ENCODE peak calls at places on chromosomes 5 and 9, in eight cellular contexts. G is stomach, V is transverse colon, U is A549, T is ovary, K is upper lobe of left lung, R is HepG2, M is GM12878. W is an unnamed sample. For H3K9me3 and H3K4me1, the result is how much of the 10 kb centered on the place peaks cover.

GRCh38 chr9:14271078-14271673 is 42.8 kb downstream of the NFIB start:
- DNase-seq in G (peak), V (peak), U (peak), T (peak), K (no peak), R (peak), M (no peak), W (peak)

GRCh38 chr5:10289353-10289752 is 18.3 kb downstream of the CMBL start:
- DNase-seq in G (peak), V (peak), U (no peak), T (no peak), K (no peak), R (no peak), M (no peak), W (no peak)

GRCh38 chr5:62550103-62550502 is 28.5 kb upstream of the LRRC70 start:
- DNase-seq in G (no peak), V (no peak), U (no peak), T (no peak), K (no peak), R (no peak), M (no peak), W (no peak)

GRCh38 chr5:97043511-97043910 is 98.9 kb downstream of the LIX1 start:
- DNase-seq in G (no peak), V (no peak), U (no peak), T (no peak), K (no peak), R (no peak), M (no peak), W (no peak)

GRCh38 chr9:127942152-127943010 is 4.7 kb upstream of the DPM2 start:
- DNase-seq in G (peak), V (peak), U (peak), T (peak), K (peak), R (peak), M (no peak), W (peak)

GRCh38 chr9:109346904-109347303 is 26.0 kb upstream of the EPB41L4B start:
- DNase-seq in G (no peak), V (no peak), U (no peak), T (no peak), K (no peak), R (no peak), M (no peak), W (no peak)

GRCh38 chr9:26955222-26955903 is 849 bp upstream of the IFT74 start:
- DNase-seq in G (no peak), V (peak), U (no peak), T (no peak), K (no peak), R (no peak), M (no peak), W (no peak)

GRCh38 chr9:82645591-82645990 is 417.4 kb downstream of the RASEF start:
- DNase-seq in G (no peak), V (no peak), U (no peak), T (no peak), K (no peak), R (no peak), M (no peak), W (no peak)

GRCh38 chr5:13831236-13831810 is 113.2 kb downstream of the DNAH5 start:
- DNase-seq in G (no peak), V (no peak), U (no peak), T (no peak), K (no peak), R (no peak), M (no peak), W (no peak)

GRCh38 chr9:96327694-96328352 is 25.8 kb upstream of the HSD17B3 start:
- DNase-seq in G (peak), V (peak), U (peak), T (peak), K (no peak), R (peak), M (peak), W (no peak)

GRCh38 chr5:134140530-134141201 is 26.2 kb downstream of the TCF7 start:
- DNase-seq in G (peak), V (peak), U (peak), T (peak), K (no peak), R (peak), M (no peak), W (no peak)

GRCh38 chr5:38807570-38808461 is 38.0 kb upstream of the OSMR start:
- DNase-seq in G (no peak), V (no peak), U (peak), T (no peak), K (no peak), R (no peak), M (no peak), W (no peak)

GRCh38 chr9:14437336-14438231 is 123.6 kb upstream of the NFIB start:
- DNase-seq in G (no peak), V (no peak), U (no peak), T (peak), K (no peak), R (no peak), M (no peak), W (no peak)

GRCh38 chr9:77876091-77876490 is 155.5 kb downstream of the GNAQ start:
- DNase-seq in G (no peak), V (no peak), U (no peak), T (peak), K (no peak), R (no peak), M (no peak), W (no peak)

GRCh38 chr5:90558344-90559192 is at the start of gene ADGRV1:
- DNase-seq in G (peak), V (peak), U (peak), T (peak), K (peak), R (peak), M (no peak), W (peak)

GRCh38 chr5:109394806-109395205 is 15.0 kb downstream of the PJA2 start:
- DNase-seq in G (no peak), V (no peak), U (no peak), T (no peak), K (no peak), R (no peak), M (no peak), W (no peak)

GRCh38 chr5:14342306-14342705 is 199.2 kb downstream of the TRIO start:
- DNase-seq in G (peak), V (no peak), U (no peak), T (no peak), K (no peak), R (no peak), M (no peak), W (no peak)

GRCh38 chr5:5006548-5006947 is 133.6 kb upstream of the ADAMTS16 start:
- DNase-seq in G (no peak), V (no peak), U (no peak), T (no peak), K (no peak), R (no peak), M (no peak), W (no peak)
- TF ChIP-seq EP300 in G (no peak), V (no peak), U (no peak), T (no peak), K (no peak), R (no peak), M (no peak), W (no peak)

GRCh38 chr5:158565017-158565789 is 534.5 kb downstream of the EBF1 start:
- DNase-seq in G (no peak), V (no peak), U (no peak), T (no peak), K (no peak), R (no peak), M (no peak), W (no peak)

GRCh38 chr5:158569534-158569933 is 530.2 kb downstream of the EBF1 start:
- DNase-seq in G (no peak), V (no peak), U (no peak), T (no peak), K (no peak), R (no peak), M (no peak), W (no peak)

GRCh38 chr5:158573829-158574228 is 525.9 kb downstream of the EBF1 start:
- DNase-seq in G (no peak), V (no peak), U (no peak), T (no peak), K (no peak), R (no peak), M (no peak), W (no peak)

DNA sequence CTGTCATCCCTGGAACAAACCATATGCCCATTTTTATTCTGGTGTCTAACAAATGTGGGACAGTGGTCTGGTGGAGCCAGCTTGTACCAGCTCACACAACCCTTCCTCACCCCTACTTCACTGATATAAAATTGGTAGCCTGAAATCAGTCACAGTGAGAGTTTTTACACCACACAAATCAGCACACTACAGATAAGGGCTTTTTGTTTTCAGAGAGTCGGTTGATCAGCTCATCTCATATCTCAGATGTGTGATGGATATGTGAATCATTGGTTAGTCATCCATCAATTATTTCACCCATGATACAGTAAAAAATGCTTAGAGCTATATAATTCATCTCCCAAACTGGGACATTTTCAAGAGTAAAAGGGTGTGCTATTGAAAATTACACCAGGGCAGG is 529.2 kb downstream of the EBF1 start:
- DNase-seq in G (no peak), V (no peak), U (no peak), T (no peak), K (no peak), R (no peak), M (no peak), W (no peak)
- H3K9me3 ChIP-seq in G (under half), V (under half), U (under half), T (under half), K (under half), R (under half), M (under half), W (under half)

DNA sequence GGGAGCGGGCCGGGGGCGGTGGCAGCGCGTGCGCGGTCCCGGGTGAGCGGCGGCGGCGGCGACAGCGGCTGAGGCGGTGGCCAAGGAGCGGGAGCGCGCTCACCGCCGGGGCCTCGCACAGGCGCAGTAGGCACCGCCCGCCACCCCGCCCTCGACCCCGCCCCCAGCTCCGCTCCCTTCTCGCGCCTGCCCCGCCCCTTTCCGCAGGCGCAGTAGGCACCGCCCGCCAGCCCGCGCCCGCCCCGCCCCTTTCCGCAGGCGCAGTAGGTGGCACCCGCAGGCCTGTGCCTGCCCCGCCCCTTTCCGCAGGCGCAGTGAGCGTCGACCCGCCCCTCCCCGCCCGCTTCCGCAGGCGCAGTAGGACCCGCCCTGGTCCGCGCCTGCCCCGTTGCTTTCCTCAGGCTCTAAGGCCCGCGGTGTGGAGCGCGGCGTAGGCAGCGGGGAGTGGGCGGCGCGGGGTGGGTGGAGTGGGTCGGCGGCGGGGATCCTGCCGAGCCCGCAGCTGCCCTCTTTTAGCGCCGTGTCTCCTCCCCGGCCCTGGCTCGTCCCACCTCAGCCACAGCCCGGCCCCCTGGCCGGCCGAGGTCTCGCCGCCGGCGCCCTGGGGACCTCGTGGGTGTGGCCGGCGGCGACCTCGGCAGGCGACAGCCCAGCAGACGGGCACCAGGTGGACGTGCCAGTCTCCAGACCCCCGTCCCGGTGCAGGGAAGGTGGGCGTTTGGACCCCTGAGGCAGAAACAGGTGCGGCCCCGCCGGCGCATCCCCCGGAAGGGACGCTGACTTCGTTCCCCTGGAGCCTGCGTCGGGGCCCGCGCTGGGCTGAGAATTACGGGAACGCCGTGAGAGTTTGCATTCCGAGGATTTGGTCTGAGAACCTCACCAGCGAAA is at the start of gene CAMSAP1:
- DNase-seq in G (peak), V (peak), U (peak), T (peak), K (peak), R (peak), M (peak), W (peak)
- H3K4me1 ChIP-seq in G (under half), V (under half), U (under half), T (under half), K (under half), R (half or more), M (under half), W (under half)

GRCh38 chr9:89961616-89962341 is 357.0 kb downstream of the GADD45G start:
- DNase-seq in G (no peak), V (no peak), U (no peak), T (no peak), K (no peak), R (no peak), M (no peak), W (no peak)
- TF ChIP-seq EP300 in G (no peak), V (no peak), U (no peak), T (no peak), K (no peak), R (no peak), M (no peak), W (no peak)

DNA sequence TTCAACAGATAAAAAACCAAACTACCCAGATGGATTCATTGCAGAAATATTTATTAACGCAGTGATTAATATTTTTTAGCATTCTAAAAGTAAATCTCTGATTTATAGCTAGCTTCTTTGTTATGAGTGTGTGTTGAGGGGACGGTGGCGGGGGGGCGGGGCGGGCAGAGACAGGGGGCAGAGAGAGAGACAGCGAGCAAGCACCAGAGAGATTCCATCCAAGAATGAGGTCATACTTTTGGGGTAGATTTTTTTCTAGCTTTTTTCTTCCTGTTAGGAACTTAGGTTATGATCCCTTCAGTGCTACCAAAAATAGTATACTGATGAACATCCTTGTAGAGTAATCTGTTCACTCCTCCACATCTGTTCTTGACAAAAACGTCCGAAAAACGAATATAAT is 500 bp upstream of the ZNF883 start:
- DNase-seq in G (no peak), V (no peak), U (no peak), T (no peak), K (no peak), R (no peak), M (no peak), W (no peak)
- H3K9me3 ChIP-seq in G (half or more), V (under half), U (under half), T (under half), K (under half), R (under half), M (under half), W (under half)